ENCODE peak calls at places on chromosome 1, in nine cellular contexts. X, N, S, J, T, G, A, U and K are unnamed samples.

GRCh38 chr1:4650486-4650885 is 3.9 kb upstream of the AJAP1 start:
- DNase-seq in S (no peak), X (no peak), A (no peak), T (no peak), G (no peak), N (no peak), J (no peak), U (no peak), K (no peak)

GRCh38 chr1:245085508-245086095 is 69.2 kb upstream of the KIF26B start:
- DNase-seq in N (no peak), A (peak), T (no peak), U (peak), J (peak), X (no peak), G (no peak), S (no peak), K (peak)

GRCh38 chr1:246567258-246568235 is 1.3 kb downstream of the CNST start:
- DNase-seq in J (peak), T (no peak), S (no peak), A (peak), G (no peak), X (no peak), U (peak), N (no peak), K (peak)

GRCh38 chr1:25799758-25800537 is at the start of gene SELENON:
- DNase-seq in J (peak), G (peak), U (no peak), S (peak), X (peak), N (peak), A (peak), T (peak), K (no peak)

GRCh38 chr1:47623174-47623940 is 185.5 kb downstream of the FOXD2 start:
- DNase-seq in G (no peak), T (no peak), U (no peak), S (no peak), X (no peak), A (no peak), J (no peak), N (no peak), K (no peak)

GRCh38 chr1:65175171-65176070 is 27.4 kb downstream of the AK4 start:
- DNase-seq in X (no peak), S (no peak), T (no peak), U (no peak), G (no peak), N (no peak), A (peak), J (peak), K (no peak)

GRCh38 chr1:208161656-208162375 is 82.4 kb downstream of the PLXNA2 start:
- DNase-seq in A (peak), J (peak), N (no peak), U (no peak), T (no peak), S (no peak), X (no peak), G (no peak), K (peak)

GRCh38 chr1:180849031-180849775 is 63.5 kb upstream of the KIAA1614 start:
- DNase-seq in S (no peak), A (no peak), U (no peak), T (no peak), X (no peak), G (no peak), J (no peak), N (no peak), K (no peak)

GRCh38 chr1:158124034-158124433 is 56.7 kb upstream of the CD1D start:
- DNase-seq in S (no peak), J (no peak), T (no peak), A (peak), G (peak), N (peak), X (no peak), U (no peak), K (no peak)

GRCh38 chr1:11704226-11704619 is 12.7 kb downstream of the DRAXIN start:
- DNase-seq in G (no peak), J (no peak), U (no peak), A (no peak), S (no peak), T (no peak), N (no peak), X (no peak), K (no peak)

GRCh38 chr1:190754769-190755168 is 277.1 kb upstream of the BRINP3 start:
- DNase-seq in X (no peak), T (no peak), J (peak), S (peak), A (peak), N (no peak), G (peak), U (no peak), K (peak)

GRCh38 chr1:87061742-87062156 is 147.3 kb downstream of the HS2ST1 start:
- DNase-seq in G (no peak), N (no peak), J (peak), X (no peak), T (no peak), S (no peak), U (no peak), A (peak), K (peak)

GRCh38 chr1:162644986-162645314 is 12.7 kb downstream of the DDR2 start:
- DNase-seq in S (no peak), T (no peak), N (no peak), U (no peak), X (no peak), A (no peak), J (no peak), G (no peak), K (no peak)

GRCh38 chr1:93346472-93346991 is 825 bp downstream of the DR1 start:
- DNase-seq in A (peak), U (no peak), J (peak), N (peak), T (peak), X (no peak), G (peak), S (no peak), K (no peak)